ENCODE peak calls at places on chromosomes 5 and 9, in six cellular contexts. V is GDM1; N is fibroblast of mammary gland; E is nucleus accumbens; D is effector memory CD8-positive, alpha-beta T cell; K is activated T-cell treated with anti-CD3 and anti-CD28 coated beads for 1 hour. F is an unnamed sample.
A peak's percentile ranks its signal among the peaks of the same experiment; 100 is the strongest.

GRCh38 chr9:2024888-2025781 is 10.0 kb downstream of the SMARCA2 start:
- DNase-seq in N (no peak), K (no peak), D (no peak), V (no peak), E (no peak), F (no peak)

GRCh38 chr9:34514816-34515215 is 8.0 kb downstream of the ENHO start:
- DNase-seq in E (no peak), D (no peak), K (no peak), N (no peak), V (no peak), F (no peak)

GRCh38 chr5:74419468-74419867 is 221.1 kb downstream of the ENC1 start:
- DNase-seq in V (no peak), K (no peak), E (no peak), N (no peak), D (no peak), F (no peak)

GRCh38 chr5:45532826-45533624 is 163.2 kb downstream of the HCN1 start:
- DNase-seq in N (no peak), K (no peak), V (no peak), E (no peak), D (no peak), F (no peak)

GRCh38 chr9:14270358-14271077 is 43.4 kb downstream of the NFIB start:
- DNase-seq in E (no peak), N (peak; percentile 77), V (no peak), D (no peak), K (no peak), F (no peak)

GRCh38 chr5:154402611-154403010 is 43.2 kb upstream of the SAP30L start:
- DNase-seq in N (no peak), K (no peak), D (no peak), V (no peak), E (no peak), F (no peak)

GRCh38 chr5:172841-173251 is 18.4 kb upstream of the LRRC14B start:
- DNase-seq in N (no peak), E (no peak), D (no peak), V (no peak), K (no peak), F (no peak)

GRCh38 chr9:134773842-134774241 is 106.8 kb upstream of the FCN2 start:
- DNase-seq in N (no peak), D (no peak), E (no peak), K (no peak), V (no peak), F (no peak)

GRCh38 chr9:88535226-88535931 is 401 bp downstream of the NXNL2 start:
- DNase-seq in D (no peak), E (no peak), V (no peak), N (no peak), K (no peak), F (no peak)

GRCh38 chr9:126122901-126123616 is 203.6 kb upstream of the MVB12B start:
- DNase-seq in K (no peak), V (no peak), N (no peak), D (no peak), E (no peak), F (no peak)